ENCODE peak calls at places on chromosomes 2 and 18, in four cellular contexts. One of them, this sample, is unnamed.

GRCh38 chr2:219987830-219988229 is 360.4 kb downstream of the SLC4A3 start:
- DNase-seq in HFFc6: peak
- DNase-seq in psoas muscle: no peak
- DNase-seq in neural crest cell: no peak
- DNase-seq in this sample: peak

GRCh38 chr2:207437857-207438166 is 92.0 kb upstream of the CREB1 start:
- DNase-seq in HFFc6: no peak
- DNase-seq in psoas muscle: no peak
- DNase-seq in neural crest cell: no peak
- DNase-seq in this sample: no peak

GRCh38 chr2:202115385-202116060 is 42.5 kb downstream of the KIAA2012 start:
- DNase-seq in HFFc6: peak
- DNase-seq in psoas muscle: no peak
- DNase-seq in neural crest cell: no peak
- DNase-seq in this sample: peak

GRCh38 chr18:78814766-78815165 is 164.9 kb upstream of the SALL3 start:
- DNase-seq in HFFc6: no peak
- DNase-seq in psoas muscle: no peak
- DNase-seq in neural crest cell: no peak
- DNase-seq in this sample: no peak

GRCh38 chr2:7011376-7012083 is 94.3 kb downstream of the RNF144A start:
- DNase-seq in HFFc6: peak
- DNase-seq in psoas muscle: no peak
- DNase-seq in neural crest cell: no peak
- DNase-seq in this sample: peak

GRCh38 chr18:77567202-77567601 is 317.6 kb downstream of the GALR1 start:
- DNase-seq in HFFc6: no peak
- DNase-seq in psoas muscle: no peak
- DNase-seq in neural crest cell: no peak
- DNase-seq in this sample: no peak

GRCh38 chr2:26587966-26588365 is 53.2 kb downstream of the CIB4 start:
- DNase-seq in HFFc6: no peak
- DNase-seq in psoas muscle: no peak
- DNase-seq in neural crest cell: no peak
- DNase-seq in this sample: no peak

GRCh38 chr18:58682429-58683069 is 11.3 kb downstream of the MALT1 start:
- DNase-seq in HFFc6: no peak
- DNase-seq in psoas muscle: peak
- DNase-seq in neural crest cell: no peak
- DNase-seq in this sample: no peak

GRCh38 chr18:35378206-35378795 is 1.2 kb upstream of the ZNF396 start:
- DNase-seq in HFFc6: peak
- DNase-seq in psoas muscle: no peak
- DNase-seq in neural crest cell: no peak
- DNase-seq in this sample: no peak

GRCh38 chr2:111702119-111702808 is 181.7 kb downstream of the ANAPC1 start:
- DNase-seq in HFFc6: peak
- DNase-seq in psoas muscle: peak
- DNase-seq in neural crest cell: peak
- DNase-seq in this sample: no peak

GRCh38 chr2:219736196-219736595 is 108.8 kb downstream of the SLC4A3 start:
- DNase-seq in HFFc6: peak
- DNase-seq in psoas muscle: no peak
- DNase-seq in neural crest cell: peak
- DNase-seq in this sample: peak

GRCh38 chr2:119308793-119309330 is 57.8 kb downstream of the C2orf76 start:
- DNase-seq in HFFc6: no peak
- DNase-seq in psoas muscle: no peak
- DNase-seq in neural crest cell: no peak
- DNase-seq in this sample: no peak

GRCh38 chr2:219249203-219249980 is 3.7 kb upstream of the TUBA4B start:
- DNase-seq in HFFc6: peak
- DNase-seq in psoas muscle: peak
- DNase-seq in neural crest cell: no peak
- DNase-seq in this sample: peak

GRCh38 chr2:63093512-63093911 is 42.9 kb downstream of the OTX1 start:
- DNase-seq in HFFc6: no peak
- DNase-seq in psoas muscle: no peak
- DNase-seq in neural crest cell: no peak
- DNase-seq in this sample: no peak

GRCh38 chr2:99382163-99382562 is 45.0 kb downstream of the EIF5B start:
- DNase-seq in HFFc6: no peak
- DNase-seq in psoas muscle: no peak
- DNase-seq in neural crest cell: no peak
- DNase-seq in this sample: no peak

GRCh38 chr18:60069145-60069544 is 169.3 kb downstream of the PMAIP1 start:
- DNase-seq in HFFc6: no peak
- DNase-seq in psoas muscle: no peak
- DNase-seq in neural crest cell: no peak
- DNase-seq in this sample: no peak

GRCh38 chr2:10035633-10036032 is 7.7 kb upstream of the KLF11 start:
- DNase-seq in HFFc6: no peak
- DNase-seq in psoas muscle: no peak
- DNase-seq in neural crest cell: no peak
- DNase-seq in this sample: no peak

GRCh38 chr2:20983844-20984243 is 60.0 kb downstream of the APOB start:
- DNase-seq in HFFc6: no peak
- DNase-seq in psoas muscle: no peak
- DNase-seq in neural crest cell: no peak
- DNase-seq in this sample: no peak

GRCh38 chr2:113057127-113057526 is 1.9 kb upstream of the IL36RN start:
- DNase-seq in HFFc6: no peak
- DNase-seq in psoas muscle: no peak
- DNase-seq in neural crest cell: no peak
- DNase-seq in this sample: no peak

GRCh38 chr2:136909777-136910176 is 144.4 kb downstream of the THSD7B start:
- DNase-seq in HFFc6: no peak
- DNase-seq in psoas muscle: no peak
- DNase-seq in neural crest cell: no peak
- DNase-seq in this sample: no peak

GRCh38 chr2:85181093-85181685 is 48.0 kb downstream of the TCF7L1 start:
- DNase-seq in HFFc6: no peak
- DNase-seq in psoas muscle: no peak
- DNase-seq in neural crest cell: no peak
- DNase-seq in this sample: no peak

GRCh38 chr2:18379869-18380268 is 180.6 kb downstream of the RDH14 start:
- DNase-seq in HFFc6: no peak
- DNase-seq in psoas muscle: no peak
- DNase-seq in neural crest cell: no peak
- DNase-seq in this sample: no peak

GRCh38 chr2:119827866-119828507 is 68.3 kb downstream of the PTPN4 start:
- DNase-seq in HFFc6: peak
- DNase-seq in psoas muscle: no peak
- DNase-seq in neural crest cell: no peak
- DNase-seq in this sample: no peak

GRCh38 chr2:96116424-96116878 is at the start of gene ADRA2B:
- DNase-seq in HFFc6: no peak
- DNase-seq in psoas muscle: no peak
- DNase-seq in neural crest cell: no peak
- DNase-seq in this sample: no peak

GRCh38 chr2:96118698-96119388 is 2.5 kb upstream of the ADRA2B start:
- DNase-seq in HFFc6: no peak
- DNase-seq in psoas muscle: no peak
- DNase-seq in neural crest cell: no peak
- DNase-seq in this sample: no peak

GRCh38 chr2:96116879-96117533 is 635 bp upstream of the ADRA2B start:
- DNase-seq in HFFc6: no peak
- DNase-seq in psoas muscle: peak
- DNase-seq in neural crest cell: peak
- DNase-seq in this sample: no peak

GRCh38 chr2:96119389-96119751 is 3.0 kb upstream of the ADRA2B start:
- DNase-seq in HFFc6: no peak
- DNase-seq in psoas muscle: no peak
- DNase-seq in neural crest cell: no peak
- DNase-seq in this sample: no peak

DNA sequence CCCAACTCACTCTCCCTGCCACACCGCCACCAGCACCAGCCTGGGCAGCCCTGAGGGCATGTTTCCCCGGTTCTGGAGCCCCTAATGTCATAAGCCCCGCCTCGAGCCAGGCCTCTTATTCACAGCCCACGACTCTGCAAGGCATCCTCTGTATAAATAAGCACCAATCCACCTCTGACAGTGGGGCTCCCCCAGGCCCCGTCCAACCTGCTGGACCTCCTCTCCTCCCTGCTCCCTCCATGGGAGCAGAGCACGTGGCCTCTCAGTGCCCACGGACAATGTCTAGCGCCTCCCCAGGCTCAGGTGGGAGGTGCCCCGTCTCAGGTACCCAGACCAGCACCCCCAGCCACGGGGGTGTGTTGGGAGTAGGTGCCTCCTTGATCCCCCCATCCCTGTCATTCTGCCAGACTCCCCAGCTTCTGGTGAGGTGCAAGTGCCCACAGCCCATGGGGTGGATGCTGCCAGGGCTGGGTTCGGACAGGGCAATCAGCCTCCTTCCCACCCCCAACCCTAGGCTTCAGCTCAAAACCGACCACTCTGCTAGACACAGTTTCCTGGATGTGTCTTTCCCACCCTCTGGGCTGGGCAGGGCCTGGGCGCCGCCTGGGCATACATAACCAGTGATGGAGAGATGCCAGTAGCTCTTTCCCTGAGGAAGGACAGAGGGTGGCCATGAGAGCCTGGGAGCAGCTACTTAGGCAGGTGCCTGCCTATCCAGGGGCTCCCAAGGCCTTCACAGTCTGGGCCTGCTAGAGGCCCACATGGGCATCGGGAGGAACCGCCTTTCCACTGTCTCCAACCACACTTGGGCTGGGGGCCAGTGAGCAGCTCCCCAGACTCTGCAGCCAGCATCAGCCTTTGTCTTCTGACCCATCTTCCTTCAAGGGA is 1.6 kb upstream of the ADRA2B start:
- DNase-seq in HFFc6: no peak
- DNase-seq in psoas muscle: no peak
- DNase-seq in neural crest cell: no peak
- DNase-seq in this sample: no peak
- TF ChIP-seq CTCF in HFFc6: no peak
- TF ChIP-seq CTCF in psoas muscle: no peak
- TF ChIP-seq CTCF in neural crest cell: no peak
- TF ChIP-seq CTCF in this sample: no peak

GRCh38 chr2:169349528-169349927 is 12.8 kb downstream of the LRP2 start:
- DNase-seq in HFFc6: no peak
- DNase-seq in psoas muscle: no peak
- DNase-seq in neural crest cell: no peak
- DNase-seq in this sample: no peak

GRCh38 chr2:169345507-169346120 is 16.7 kb downstream of the LRP2 start:
- DNase-seq in HFFc6: no peak
- DNase-seq in psoas muscle: no peak
- DNase-seq in neural crest cell: no peak
- DNase-seq in this sample: no peak

GRCh38 chr2:169351725-169352124 is 10.6 kb downstream of the LRP2 start:
- DNase-seq in HFFc6: no peak
- DNase-seq in psoas muscle: no peak
- DNase-seq in neural crest cell: no peak
- DNase-seq in this sample: no peak

GRCh38 chr2:169344736-169345506 is 17.4 kb downstream of the LRP2 start:
- DNase-seq in HFFc6: no peak
- DNase-seq in psoas muscle: no peak
- DNase-seq in neural crest cell: no peak
- DNase-seq in this sample: no peak

GRCh38 chr2:169348321-169349002 is 13.9 kb downstream of the LRP2 start:
- DNase-seq in HFFc6: no peak
- DNase-seq in psoas muscle: no peak
- DNase-seq in neural crest cell: peak
- DNase-seq in this sample: no peak
- TF ChIP-seq CTCF in HFFc6: no peak
- TF ChIP-seq CTCF in psoas muscle: no peak
- TF ChIP-seq CTCF in neural crest cell: no peak
- TF ChIP-seq CTCF in this sample: no peak

DNA sequence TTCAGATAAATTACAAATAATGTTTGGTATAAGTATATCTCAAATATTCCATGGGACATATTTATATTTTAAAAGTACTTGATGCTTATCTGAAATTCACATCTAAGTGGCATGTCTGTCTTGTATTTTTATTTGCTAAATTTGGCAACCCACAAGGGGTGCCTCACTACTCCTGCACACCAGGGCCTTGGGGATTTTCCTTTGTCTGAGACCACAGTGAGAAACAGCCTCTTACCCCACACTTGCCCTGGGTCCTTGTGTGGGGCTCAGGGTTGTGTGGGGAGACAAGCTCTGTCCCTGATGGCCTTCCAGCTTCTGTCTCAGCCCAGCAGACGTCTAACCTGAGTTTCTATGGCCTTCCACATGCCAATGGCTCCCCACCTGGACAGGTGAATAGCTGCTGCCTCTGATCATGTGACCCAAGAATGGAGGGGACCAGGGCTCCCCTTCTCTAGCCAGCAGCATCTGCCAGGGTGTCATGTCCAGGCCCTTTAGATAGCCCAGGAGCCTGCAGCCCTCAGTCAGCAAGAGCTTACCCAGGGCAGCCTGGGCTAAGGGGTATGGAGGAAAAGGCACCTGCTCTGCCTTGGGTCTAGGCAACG is 49.5 kb upstream of the MRPL33 start:
- DNase-seq in HFFc6: no peak
- DNase-seq in psoas muscle: no peak
- DNase-seq in neural crest cell: no peak
- DNase-seq in this sample: no peak
- TF ChIP-seq CTCF in HFFc6: no peak
- TF ChIP-seq CTCF in psoas muscle: no peak
- TF ChIP-seq CTCF in neural crest cell: no peak
- TF ChIP-seq CTCF in this sample: no peak

GRCh38 chr2:189411860-189412259 is 29.4 kb upstream of the WDR75 start:
- DNase-seq in HFFc6: peak
- DNase-seq in psoas muscle: no peak
- DNase-seq in neural crest cell: no peak
- DNase-seq in this sample: peak

GRCh38 chr2:189409647-189410046 is 31.6 kb upstream of the WDR75 start:
- DNase-seq in HFFc6: no peak
- DNase-seq in psoas muscle: no peak
- DNase-seq in neural crest cell: no peak
- DNase-seq in this sample: no peak

GRCh38 chr2:189413249-189413648 is 28.0 kb upstream of the WDR75 start:
- DNase-seq in HFFc6: no peak
- DNase-seq in psoas muscle: no peak
- DNase-seq in neural crest cell: no peak
- DNase-seq in this sample: no peak

GRCh38 chr2:189409136-189409535 is 32.1 kb upstream of the WDR75 start:
- DNase-seq in HFFc6: peak
- DNase-seq in psoas muscle: no peak
- DNase-seq in neural crest cell: no peak
- DNase-seq in this sample: no peak

DNA sequence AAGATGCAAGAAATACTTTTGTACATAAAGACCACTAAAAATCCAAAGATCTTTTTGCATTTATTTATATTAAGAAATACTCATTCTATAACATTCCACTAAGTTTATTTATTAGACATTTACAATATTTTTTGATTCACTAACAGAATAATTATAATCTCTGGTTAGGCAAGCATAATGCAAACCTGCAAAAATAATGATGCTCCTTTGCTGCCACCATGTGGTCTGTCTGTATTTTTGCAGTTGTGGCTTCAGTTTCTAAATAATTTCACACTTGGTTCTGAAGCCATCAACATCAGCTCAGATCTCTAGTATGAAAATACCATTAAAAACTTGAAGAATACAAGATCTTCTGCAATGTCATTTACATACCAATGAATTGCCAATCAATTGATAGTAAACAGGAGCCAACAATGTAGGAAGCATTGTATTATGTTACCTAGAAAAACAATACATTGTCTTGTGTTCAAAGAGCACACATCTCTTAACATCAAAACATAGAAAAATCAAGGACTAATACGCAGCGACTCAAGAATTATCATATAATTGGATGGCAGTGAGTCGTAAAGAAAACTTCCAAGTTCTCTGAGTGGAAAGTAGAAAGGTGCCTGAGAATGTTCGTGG is 28.8 kb upstream of the WDR75 start:
- DNase-seq in HFFc6: peak
- DNase-seq in psoas muscle: no peak
- DNase-seq in neural crest cell: peak
- DNase-seq in this sample: peak
- TF ChIP-seq CTCF in HFFc6: peak
- TF ChIP-seq CTCF in psoas muscle: peak
- TF ChIP-seq CTCF in neural crest cell: peak
- TF ChIP-seq CTCF in this sample: peak